ENCODE peak calls at places on chromosome 18, in four cellular contexts. B is H9, I is keratinocyte, G is fibroblast of lung. O is an unnamed sample.

GRCh38 chr18:62555135-62555534 is 32.3 kb downstream of the ZCCHC2 start:
- DNase-seq in B (no peak), I (peak; percentile 21), G (peak; percentile 31), O (no peak)

GRCh38 chr18:36420826-36421225 is 123.3 kb downstream of the FHOD3 start:
- DNase-seq in B (no peak), I (no peak), G (peak; percentile 69), O (no peak)

GRCh38 chr18:475202-475624 is 25.3 kb downstream of the COLEC12 start:
- DNase-seq in B (peak; percentile 79), I (no peak), G (peak; percentile 96), O (no peak)

GRCh38 chr18:57984490-57985109 is 59.4 kb upstream of the NEDD4L start:
- DNase-seq in B (no peak), I (no peak), G (no peak), O (no peak)

GRCh38 chr18:55064760-55065159 is 105.5 kb upstream of the CCDC68 start:
- DNase-seq in B (no peak), I (no peak), G (no peak), O (no peak)

GRCh38 chr18:62564044-62564443 is 41.2 kb downstream of the ZCCHC2 start:
- DNase-seq in B (no peak), I (no peak), G (no peak), O (no peak)

GRCh38 chr18:35513181-35513932 is 15.6 kb upstream of the INO80C start:
- DNase-seq in B (no peak), I (no peak), G (peak; percentile 86), O (no peak)

GRCh38 chr18:8301427-8302172 is 307.6 kb upstream of the RAB12 start:
- DNase-seq in B (no peak), I (no peak), G (peak; percentile 34), O (no peak)

GRCh38 chr18:25019086-25019860 is 332.7 kb downstream of the ZNF521 start:
- DNase-seq in B (no peak), I (no peak), G (no peak), O (no peak)

GRCh38 chr18:35740616-35741015 is 159.1 kb downstream of the GALNT1 start:
- DNase-seq in B (no peak), I (no peak), G (peak; percentile 52), O (no peak)

GRCh38 chr18:62434798-62435197 is 88.0 kb upstream of the ZCCHC2 start:
- DNase-seq in B (no peak), I (no peak), G (no peak), O (no peak)

GRCh38 chr18:13217971-13218375 is 587 bp upstream of the LDLRAD4 start:
- DNase-seq in B (no peak), I (no peak), G (peak; percentile 21), O (peak; percentile 45)

GRCh38 chr18:13216732-13217465 is 1.7 kb upstream of the LDLRAD4 start:
- DNase-seq in B (no peak), I (no peak), G (peak; percentile 31), O (peak; percentile 59)

GRCh38 chr18:13216092-13216582 is 2.4 kb upstream of the LDLRAD4 start:
- DNase-seq in B (peak; percentile 73), I (no peak), G (peak; percentile 73), O (peak; percentile 73)

GRCh38 chr18:13218376-13219011 is at the start of gene LDLRAD4:
- DNase-seq in B (peak; percentile 53), I (no peak), G (peak; percentile 22), O (peak; percentile 78)

DNA sequence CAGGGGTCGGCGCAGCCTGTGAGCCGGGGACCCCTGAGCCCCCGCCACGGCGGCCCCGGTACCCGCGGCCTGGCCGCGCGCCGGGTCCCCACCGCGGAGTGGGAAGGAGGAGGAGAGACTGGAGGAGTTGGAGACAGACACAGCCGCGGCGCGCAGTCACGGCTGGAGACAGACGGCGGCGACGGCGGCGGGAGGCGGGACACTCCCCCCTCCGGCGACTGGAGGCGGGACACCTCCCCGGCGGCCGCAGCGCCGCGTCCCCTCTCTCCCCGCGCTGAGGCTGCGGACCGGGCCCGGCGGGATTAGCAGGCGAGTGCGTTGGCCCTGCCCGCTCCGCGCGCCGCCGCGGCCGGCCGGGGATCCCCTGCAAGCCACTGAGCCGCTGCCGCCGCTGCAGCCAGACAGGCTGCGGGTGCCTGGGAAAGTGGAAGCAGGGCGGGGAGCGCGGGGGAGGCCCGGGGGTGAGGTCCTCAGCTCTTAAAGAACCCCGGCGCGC is 1.0 kb upstream of the LDLRAD4 start:
- DNase-seq in B (peak; percentile 49), I (no peak), G (peak; percentile 38), O (peak; percentile 69)
- TF ChIP-seq CTCF in B (no peak), I (no peak), G (no peak), O (no peak)

GRCh38 chr18:76451475-76452331 is 43.3 kb downstream of the ZNF516 start:
- DNase-seq in B (peak; percentile 27), I (no peak), G (peak; percentile 33), O (no peak)

GRCh38 chr18:76452357-76452756 is 42.7 kb downstream of the ZNF516 start:
- DNase-seq in B (no peak), I (no peak), G (peak; percentile 75), O (no peak)

GRCh38 chr18:76450452-76450851 is 44.6 kb downstream of the ZNF516 start:
- DNase-seq in B (no peak), I (no peak), G (peak; percentile 71), O (no peak)

GRCh38 chr18:76449110-76449453 is 46.0 kb downstream of the ZNF516 start:
- DNase-seq in B (peak; percentile 20), I (no peak), G (no peak), O (no peak)

DNA sequence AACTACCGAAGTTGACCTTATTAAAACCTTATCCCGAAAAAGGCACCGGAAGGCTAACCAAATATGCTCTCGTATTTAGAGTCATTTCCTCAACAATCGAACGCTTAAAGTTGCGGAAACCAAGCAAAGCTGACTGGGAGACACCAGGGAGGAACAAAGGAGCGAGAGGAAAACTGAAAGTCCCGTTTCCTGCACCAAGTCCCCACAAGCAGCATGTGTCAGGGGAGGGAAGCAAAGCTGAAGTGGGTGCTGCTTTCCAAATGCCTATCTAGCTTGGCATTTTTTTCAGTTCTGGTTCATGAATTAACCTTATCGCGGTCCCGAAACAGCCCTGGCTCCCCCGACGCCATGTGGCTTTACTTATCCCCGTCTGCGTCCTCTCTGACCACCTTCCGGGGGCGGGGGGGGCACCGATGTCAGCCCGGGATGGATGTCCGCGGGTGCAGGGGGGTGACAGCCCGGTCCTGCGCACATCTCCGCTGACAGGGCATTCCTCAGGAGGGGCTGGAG is 44.1 kb downstream of the ZNF516 start:
- DNase-seq in B (peak; percentile 51), I (no peak), G (peak; percentile 73), O (no peak)
- H3K4me1 ChIP-seq in B (peaks cover 2% of the 10 kb centered on the region), I (peaks cover 15% of the 10 kb centered on the region), G (peaks cover 21% of the 10 kb centered on the region), O (no peaks in the 10 kb centered on the region)

GRCh38 chr18:5628512-5629255 is 84.9 kb upstream of the EPB41L3 start:
- DNase-seq in B (no peak), I (no peak), G (peak; percentile 48), O (no peak)
- H3K4me2 ChIP-seq in B (peak overlapping the region; percentile 57), I (peak overlapping the region; percentile 83), G (peak overlapping the region; percentile 82), O (no peak overlapping the region)

DNA sequence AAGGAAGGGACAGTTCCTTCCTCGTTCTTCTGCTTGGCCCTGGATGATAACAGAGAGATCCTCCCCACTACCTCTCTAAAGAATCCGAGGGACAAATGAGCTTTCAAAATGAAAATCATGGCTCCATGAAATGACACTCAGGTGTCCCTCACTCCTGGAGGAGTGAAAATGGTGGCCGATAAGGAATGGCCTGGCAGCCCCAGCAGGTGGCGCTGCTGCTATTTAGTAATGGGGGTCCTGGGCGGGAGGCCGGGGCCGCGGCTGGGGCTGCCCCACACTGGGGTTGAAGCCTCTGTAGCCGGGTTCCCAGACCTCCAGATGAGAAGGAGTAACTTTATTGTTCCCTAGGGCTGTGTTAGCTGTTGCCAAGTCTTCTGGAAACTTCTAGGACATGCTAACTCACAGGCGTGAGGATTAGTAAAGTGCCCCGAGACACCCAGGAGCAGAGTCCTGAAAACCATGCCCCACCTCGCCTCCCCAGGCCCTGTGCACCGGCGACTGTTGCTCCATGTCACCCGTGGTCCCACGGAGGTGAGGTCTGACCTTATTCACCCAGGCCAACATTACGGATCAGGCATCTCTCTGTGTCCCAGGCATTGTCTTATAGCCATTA is 138.0 kb downstream of the CTIF start:
- DNase-seq in B (peak; percentile 76), I (no peak), G (peak; percentile 43), O (peak; percentile 66)
- TF ChIP-seq CTCF in B (peak; percentile 97), I (peak; percentile 90), G (peak; percentile 78), O (peak; percentile 81)

GRCh38 chr18:44503854-44504253 is 176.8 kb upstream of the SETBP1 start:
- DNase-seq in B (no peak), I (no peak), G (no peak), O (no peak)
- H3K4me1 ChIP-seq in B (no peaks in the 10 kb centered on the region), I (no peaks in the 10 kb centered on the region), G (no peaks in the 10 kb centered on the region), O (peaks cover 69% of the 10 kb centered on the region)

DNA sequence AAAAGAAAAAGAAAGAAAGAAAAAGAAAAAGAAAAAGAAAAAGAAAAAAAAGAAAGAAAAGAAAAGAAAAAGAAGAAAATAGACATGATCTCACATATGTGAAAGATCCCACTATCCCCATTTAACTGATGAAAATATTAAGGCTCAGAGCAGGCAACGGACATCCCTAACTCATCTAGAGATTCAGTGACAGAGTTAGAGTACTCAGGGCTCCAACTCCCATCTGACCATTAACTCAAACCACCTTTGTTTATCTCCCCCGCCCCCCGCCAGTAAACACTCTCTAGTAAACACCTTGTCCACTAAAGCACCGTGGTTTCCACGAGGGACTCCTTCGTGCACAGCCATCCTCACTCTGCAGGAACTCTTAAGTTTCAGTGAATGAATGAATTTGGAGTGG is 142.9 kb downstream of the TGIF1 start:
- DNase-seq in B (no peak), I (no peak), G (no peak), O (no peak)
- H3K4me2 ChIP-seq in B (peak overlapping the region; percentile 50), I (peak overlapping the region; percentile 91), G (peak overlapping the region; percentile 84), O (peak overlapping the region; percentile 80)

GRCh38 chr18:23619388-23619873 is 33.1 kb upstream of the NPC1 start:
- DNase-seq in B (no peak), I (no peak), G (peak; percentile 32), O (no peak)

GRCh38 chr18:23617412-23618009 is 31.2 kb upstream of the NPC1 start:
- DNase-seq in B (no peak), I (no peak), G (no peak), O (no peak)

GRCh38 chr18:23614891-23615290 is 28.6 kb upstream of the NPC1 start:
- DNase-seq in B (no peak), I (no peak), G (no peak), O (no peak)

GRCh38 chr18:23616258-23616657 is 30.0 kb upstream of the NPC1 start:
- DNase-seq in B (no peak), I (no peak), G (no peak), O (no peak)

DNA sequence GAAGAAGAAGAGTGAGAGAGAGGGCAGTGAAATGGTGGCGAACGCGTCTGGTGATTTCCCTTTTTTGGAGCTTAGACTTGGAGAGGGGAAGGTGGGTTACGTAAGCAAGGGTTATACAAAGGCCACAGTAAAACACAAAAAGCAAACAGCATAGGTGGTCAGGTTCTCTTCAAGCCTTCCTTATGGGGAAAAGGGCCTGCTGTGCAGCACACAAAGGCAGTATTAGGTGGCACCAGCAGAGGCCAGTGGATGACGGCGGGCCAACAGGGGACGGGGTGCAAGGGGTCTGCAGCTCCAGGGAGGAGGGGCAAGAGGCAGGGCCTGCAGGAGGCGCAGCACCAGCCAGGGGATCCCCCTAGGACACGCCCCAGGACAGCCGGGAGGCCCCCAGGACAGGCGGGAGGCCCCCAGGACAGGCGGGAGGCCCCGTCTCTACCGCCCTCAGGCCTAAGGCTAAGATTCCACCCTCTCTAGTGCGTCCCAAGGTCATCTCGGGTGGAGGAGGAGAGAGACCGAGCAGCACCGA is 32.6 kb upstream of the NPC1 start:
- DNase-seq in B (peak; percentile 88), I (no peak), G (no peak), O (no peak)
- TF ChIP-seq CTCF in B (peak; percentile 45), I (peak; percentile 4), G (peak; percentile 20), O (no peak)

GRCh38 chr18:75223687-75224347 is 13.2 kb downstream of the TSHZ1 start:
- DNase-seq in B (no peak), I (no peak), G (peak; percentile 55), O (no peak)
- H3K4me1 ChIP-seq in B (no peaks in the 10 kb centered on the region), I (peaks cover 15% of the 10 kb centered on the region), G (peaks cover 10% of the 10 kb centered on the region), O (peaks cover 4% of the 10 kb centered on the region)